ENCODE peak calls at places on chromosomes 6 and 20, in six cellular contexts. C, E, P, V, Y and X are unnamed samples.

GRCh38 chr6:168530653-168531071 is 89.7 kb downstream of the SMOC2 start:
- DNase-seq in C (no peak), E (no peak), P (no peak), V (no peak), Y (peak; percentile 49), X (no peak)

GRCh38 chr6:112296122-112296521 is 41.8 kb upstream of the LAMA4 start:
- DNase-seq in C (no peak), E (peak; percentile 63), P (no peak), V (peak; percentile 17), Y (peak; percentile 75), X (no peak)

GRCh38 chr6:117072134-117072533 is 193.2 kb upstream of the VGLL2 start:
- DNase-seq in C (no peak), E (no peak), P (no peak), V (no peak), Y (no peak), X (no peak)

GRCh38 chr6:106318061-106318460 is 7.5 kb downstream of the ATG5 start:
- DNase-seq in C (no peak), E (no peak), P (no peak), V (no peak), Y (no peak), X (no peak)

GRCh38 chr6:30219244-30219643 is 6.0 kb upstream of the TRIM26 start:
- DNase-seq in C (peak; percentile 52), E (peak; percentile 56), P (no peak), V (peak; percentile 48), Y (peak; percentile 78), X (no peak)

GRCh38 chr6:105484238-105485161 is 81.6 kb upstream of the PREP start:
- DNase-seq in C (peak; percentile 71), E (peak; percentile 64), P (no peak), V (peak; percentile 55), Y (peak; percentile 74), X (no peak)

GRCh38 chr20:53077373-53078205 is 105.4 kb downstream of the TSHZ2 start:
- DNase-seq in C (no peak), E (peak; percentile 22), P (no peak), V (no peak), Y (no peak), X (no peak)

GRCh38 chr20:3751284-3751663 is 16.3 kb downstream of the ADISSP start:
- DNase-seq in C (no peak), E (no peak), P (no peak), V (no peak), Y (peak; percentile 58), X (no peak)

GRCh38 chr6:6314601-6315000 is 5.9 kb downstream of the F13A1 start:
- DNase-seq in C (no peak), E (no peak), P (no peak), V (no peak), Y (no peak), X (no peak)

GRCh38 chr20:15200139-15200538 is 862.7 kb upstream of the FLRT3 start:
- DNase-seq in C (no peak), E (no peak), P (no peak), V (no peak), Y (no peak), X (no peak)

GRCh38 chr6:106512958-106513480 is 116.3 kb downstream of the RTN4IP1 start:
- DNase-seq in C (no peak), E (peak; percentile 36), P (no peak), V (no peak), Y (no peak), X (no peak)

GRCh38 chr6:1610497-1611321 is 994 bp downstream of the FOXC1 start:
- DNase-seq in C (no peak), E (peak; percentile 36), P (no peak), V (no peak), Y (peak; percentile 52), X (no peak)

GRCh38 chr6:6631526-6632276 is 43.2 kb downstream of the LY86 start:
- DNase-seq in C (no peak), E (peak; percentile 60), P (no peak), V (no peak), Y (no peak), X (no peak)

GRCh38 chr20:56414842-56415765 is 3.0 kb downstream of the CASS4 start:
- DNase-seq in C (no peak), E (peak; percentile 87), P (no peak), V (no peak), Y (no peak), X (peak; percentile 74)

GRCh38 chr20:9978395-9979004 is 56.3 kb upstream of the ANKEF1 start:
- DNase-seq in C (peak; percentile 81), E (peak; percentile 96), P (no peak), V (peak; percentile 84), Y (peak; percentile 81), X (peak; percentile 76)

GRCh38 chr20:13284830-13285229 is 63.8 kb downstream of the ISM1 start:
- DNase-seq in C (no peak), E (no peak), P (no peak), V (no peak), Y (no peak), X (no peak)

GRCh38 chr6:42745083-42745637 is 743 bp downstream of the TBCC start:
- DNase-seq in C (peak; percentile 50), E (peak; percentile 19), P (peak; percentile 77), V (no peak), Y (peak; percentile 45), X (no peak)

GRCh38 chr6:137089305-137089704 is 44.5 kb upstream of the IL20RA start:
- DNase-seq in C (no peak), E (no peak), P (no peak), V (no peak), Y (peak; percentile 23), X (no peak)

GRCh38 chr6:99425647-99426453 is 742 bp upstream of the PNISR start:
- DNase-seq in C (peak; percentile 81), E (peak; percentile 96), P (peak; percentile 88), V (peak; percentile 93), Y (peak; percentile 95), X (peak; percentile 49)
- TF ChIP-seq CTCF in C (peak; percentile 55), E (peak; percentile 60), P (no peak), V (peak; percentile 78), Y (peak; percentile 36), X (peak; percentile 66)

GRCh38 chr6:15160812-15161211 is 85.1 kb upstream of the JARID2 start:
- DNase-seq in C (no peak), E (no peak), P (no peak), V (no peak), Y (no peak), X (no peak)
- H3K27ac ChIP-seq in C (no peak overlapping the region), E (no peak overlapping the region), P (no peak overlapping the region), V (no peak overlapping the region), Y (no peak overlapping the region), X (no peak overlapping the region)

GRCh38 chr6:45458672-45459071 is 80.9 kb upstream of the SUPT3H start:
- DNase-seq in C (no peak), E (no peak), P (no peak), V (no peak), Y (no peak), X (no peak)

GRCh38 chr6:45461486-45461885 is 83.8 kb upstream of the SUPT3H start:
- DNase-seq in C (no peak), E (no peak), P (no peak), V (no peak), Y (no peak), X (no peak)

GRCh38 chr6:45460166-45460565 is 82.4 kb upstream of the SUPT3H start:
- DNase-seq in C (no peak), E (no peak), P (no peak), V (no peak), Y (no peak), X (no peak)

GRCh38 chr6:45464685-45465084 is 87.0 kb upstream of the SUPT3H start:
- DNase-seq in C (no peak), E (no peak), P (no peak), V (no peak), Y (no peak), X (no peak)

DNA sequence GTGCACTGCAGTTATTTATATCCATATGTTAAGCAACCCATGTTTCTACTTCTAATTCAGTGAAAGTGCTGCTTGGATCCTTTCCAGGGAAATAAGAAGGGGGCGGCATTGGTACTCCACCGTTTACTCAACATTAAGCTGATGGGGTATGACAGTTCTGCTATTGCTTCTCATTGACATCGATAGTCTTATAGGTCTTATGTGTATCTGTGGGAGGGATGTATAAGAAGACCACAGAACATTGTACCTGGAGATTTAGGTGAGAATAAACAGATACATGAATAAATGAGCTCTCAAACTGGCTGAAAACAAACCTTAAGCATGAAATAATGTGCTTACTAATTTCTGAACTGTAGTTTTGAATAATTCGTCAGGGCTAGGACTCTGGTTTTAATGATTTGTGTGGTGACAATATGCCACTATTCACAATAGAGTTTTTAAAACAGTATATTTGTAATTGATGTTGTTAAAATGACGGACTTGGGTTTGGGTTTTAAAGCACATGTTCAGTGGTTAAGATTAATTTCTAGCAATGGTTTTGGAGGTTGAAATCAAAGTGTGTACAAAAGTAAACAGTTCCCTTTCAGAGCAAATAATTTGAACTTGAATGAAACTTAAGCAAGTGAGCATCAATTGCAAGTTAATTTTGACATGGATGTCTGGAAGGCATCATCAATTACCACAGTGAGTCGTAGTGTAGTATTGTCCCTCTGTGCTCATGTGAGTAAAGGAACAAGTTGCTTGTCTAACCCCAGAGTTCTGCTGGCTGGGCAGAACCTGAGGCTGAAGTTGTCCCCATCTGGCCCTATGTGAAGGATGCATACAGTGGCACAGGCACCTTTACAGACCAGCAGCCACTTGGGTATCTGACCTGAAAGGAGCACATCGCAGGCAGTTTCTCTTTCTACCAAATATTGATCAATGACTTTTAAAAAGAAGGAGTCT is 84.7 kb upstream of the SUPT3H start:
- DNase-seq in C (no peak), E (no peak), P (no peak), V (no peak), Y (no peak), X (no peak)
- H3K4me3 ChIP-seq in C (no peak overlapping the region), E (no peak overlapping the region), P (no peak overlapping the region), V (no peak overlapping the region), Y (no peak overlapping the region), X (no peak overlapping the region)

GRCh38 chr20:50152394-50153152 is 950 bp downstream of the PEDS1 start:
- DNase-seq in C (no peak), E (no peak), P (no peak), V (no peak), Y (peak; percentile 67), X (no peak)
- TF ChIP-seq CTCF in C (no peak), E (no peak), P (no peak), V (no peak), Y (peak; percentile 34), X (no peak)